ENCODE peak calls at places on chromosomes 16 and 17, in nine cellular contexts. K is lower leg skin, R is brain microvascular endothelial cell, S is IMR-90, G is cardiac muscle cell, F is fibroblast of the aortic adventitia, H is heart right ventricle, V is progenitor cell of endocrine pancreas, M is dorsolateral prefrontal cortex. Q is an unnamed sample.

GRCh38 chr17:70060415-70060814 is 14.6 kb upstream of the KCNJ16 start:
- DNase-seq in K (no peak), R (no peak), S (peak; percentile 45), G (no peak), F (peak; percentile 75), H (no peak), V (no peak), M (no peak), Q (no peak)

GRCh38 chr17:30290696-30291570 is 811 bp downstream of the BLMH start:
- DNase-seq in K (no peak), R (peak; percentile 20), S (peak; percentile 21), G (peak; percentile 58), F (peak; percentile 28), H (peak; percentile 28), V (peak; percentile 23), M (no peak), Q (no peak)

GRCh38 chr17:78179372-78179771 is 7.5 kb downstream of the TK1 start:
- DNase-seq in K (no peak), R (peak; percentile 64), S (peak; percentile 74), G (no peak), F (no peak), H (no peak), V (no peak), M (no peak), Q (no peak)

GRCh38 chr17:81058263-81058871 is 23.4 kb downstream of the BAIAP2 start:
- DNase-seq in K (no peak), R (no peak), S (no peak), G (no peak), F (no peak), H (no peak), V (no peak), M (no peak), Q (no peak)

GRCh38 chr17:50664788-50665458 is 30.2 kb downstream of the ABCC3 start:
- DNase-seq in K (no peak), R (no peak), S (no peak), G (no peak), F (no peak), H (no peak), V (no peak), M (no peak), Q (no peak)

GRCh38 chr16:1194665-1195392 is 30.2 kb downstream of the TPSG1 start:
- DNase-seq in K (no peak), R (no peak), S (no peak), G (peak; percentile 45), F (no peak), H (no peak), V (peak; percentile 38), M (no peak), Q (no peak)

GRCh38 chr16:890217-890616 is 80.6 kb downstream of the LMF1 start:
- DNase-seq in K (no peak), R (no peak), S (no peak), G (no peak), F (no peak), H (peak; percentile 54), V (no peak), M (no peak), Q (no peak)

GRCh38 chr17:78933959-78934568 is 8.9 kb upstream of the TIMP2 start:
- DNase-seq in K (peak; percentile 92), R (peak; percentile 98), S (peak; percentile 100), G (peak; percentile 46), F (peak; percentile 99), H (peak; percentile 92), V (peak; percentile 42), M (peak; percentile 79), Q (peak; percentile 98)

GRCh38 chr16:11090947-11091785 is 146.8 kb downstream of the CLEC16A start:
- DNase-seq in K (no peak), R (no peak), S (no peak), G (no peak), F (no peak), H (no peak), V (no peak), M (peak; percentile 36), Q (no peak)

GRCh38 chr17:7038025-7038862 is 2.4 kb downstream of the SLC16A13 start:
- DNase-seq in K (no peak), R (no peak), S (no peak), G (no peak), F (no peak), H (no peak), V (no peak), M (no peak), Q (no peak)

GRCh38 chr17:7034955-7035590 is 742 bp upstream of the SLC16A13 start:
- DNase-seq in K (no peak), R (no peak), S (no peak), G (no peak), F (no peak), H (no peak), V (no peak), M (no peak), Q (no peak)

DNA sequence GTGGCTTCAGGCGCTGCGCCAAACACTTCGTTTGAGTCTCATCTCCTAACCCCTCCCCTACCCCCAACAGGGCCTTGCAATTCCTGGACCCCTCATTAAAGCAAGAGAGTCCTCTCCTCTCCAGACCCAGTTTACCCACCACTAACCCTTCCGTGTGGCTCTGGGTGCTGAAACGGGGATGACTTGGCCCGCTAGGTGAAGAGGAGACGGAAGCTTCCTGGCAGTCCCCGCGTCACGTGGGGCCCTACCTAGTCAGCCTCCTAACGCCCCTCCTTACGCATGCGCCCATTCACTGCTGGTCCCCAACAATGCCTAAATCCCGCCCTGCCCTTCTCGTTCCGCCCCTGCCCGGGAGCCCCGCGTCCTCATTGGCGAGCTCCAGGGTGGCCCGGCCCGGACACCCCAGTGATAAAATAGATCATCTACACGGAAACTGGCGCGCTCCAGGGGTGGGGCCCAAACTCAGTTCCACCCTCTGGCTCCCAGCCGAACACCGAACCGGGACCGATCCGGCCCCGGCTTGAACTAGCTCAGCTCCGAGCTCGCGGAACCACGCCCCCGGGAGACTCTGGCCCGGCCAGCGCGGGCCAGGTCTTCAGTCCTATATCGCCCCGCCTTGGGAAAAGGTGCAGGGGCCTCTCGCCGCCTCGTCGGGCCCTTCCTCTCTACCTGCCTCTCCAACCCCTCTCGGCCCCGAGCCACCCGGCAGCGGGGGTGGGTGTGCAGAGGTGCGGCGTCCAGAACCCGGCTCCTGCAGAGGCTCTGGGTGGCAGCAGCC is at the start of gene SLC16A13:
- DNase-seq in K (peak; percentile 97), R (peak; percentile 94), S (peak; percentile 94), G (peak; percentile 97), F (peak; percentile 95), H (peak; percentile 93), V (peak; percentile 84), M (peak; percentile 91), Q (peak; percentile 95)
- TF ChIP-seq CTCF in K (no peak), R (peak; percentile 1), S (no peak), G (no peak), F (no peak), H (no peak), V (no peak), M (no peak), Q (no peak)

DNA sequence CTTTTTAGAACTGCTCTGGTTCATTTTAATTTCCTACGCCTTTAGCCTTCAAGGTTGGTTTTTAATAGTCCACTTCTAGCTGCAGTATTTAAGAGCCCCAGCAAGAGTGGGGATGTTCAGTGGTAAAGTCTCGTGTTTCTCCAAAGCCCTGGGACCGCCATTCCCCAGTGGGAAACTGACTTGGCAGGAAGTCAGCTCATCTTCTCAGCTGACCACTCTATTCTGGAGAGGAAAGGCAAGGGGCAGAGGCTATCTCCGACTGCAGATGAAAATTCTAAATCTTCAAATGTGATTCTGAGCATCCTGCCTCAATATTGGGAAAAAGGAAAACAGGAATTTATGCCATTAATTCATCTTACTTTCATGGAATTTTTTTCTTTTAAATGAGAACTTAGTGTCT is 35.5 kb downstream of the HS3ST3B1 start:
- DNase-seq in K (no peak), R (no peak), S (no peak), G (no peak), F (no peak), H (no peak), V (no peak), M (no peak), Q (no peak)
- TF ChIP-seq CTCF in K (no peak), R (no peak), S (no peak), G (no peak), F (no peak), H (no peak), V (no peak), M (no peak), Q (no peak)

GRCh38 chr17:34673995-34674900 is 94.9 kb downstream of the TMEM132E start:
- DNase-seq in K (no peak), R (no peak), S (no peak), G (no peak), F (no peak), H (no peak), V (no peak), M (no peak), Q (peak; percentile 23)

GRCh38 chr17:34671191-34671590 is 91.8 kb downstream of the TMEM132E start:
- DNase-seq in K (no peak), R (no peak), S (no peak), G (no peak), F (no peak), H (no peak), V (no peak), M (no peak), Q (no peak)

GRCh38 chr17:34670618-34671017 is 91.2 kb downstream of the TMEM132E start:
- DNase-seq in K (no peak), R (no peak), S (no peak), G (no peak), F (no peak), H (no peak), V (no peak), M (no peak), Q (no peak)

GRCh38 chr17:34673516-34673915 is 94.1 kb downstream of the TMEM132E start:
- DNase-seq in K (no peak), R (no peak), S (no peak), G (no peak), F (no peak), H (no peak), V (no peak), M (no peak), Q (peak; percentile 21)

DNA sequence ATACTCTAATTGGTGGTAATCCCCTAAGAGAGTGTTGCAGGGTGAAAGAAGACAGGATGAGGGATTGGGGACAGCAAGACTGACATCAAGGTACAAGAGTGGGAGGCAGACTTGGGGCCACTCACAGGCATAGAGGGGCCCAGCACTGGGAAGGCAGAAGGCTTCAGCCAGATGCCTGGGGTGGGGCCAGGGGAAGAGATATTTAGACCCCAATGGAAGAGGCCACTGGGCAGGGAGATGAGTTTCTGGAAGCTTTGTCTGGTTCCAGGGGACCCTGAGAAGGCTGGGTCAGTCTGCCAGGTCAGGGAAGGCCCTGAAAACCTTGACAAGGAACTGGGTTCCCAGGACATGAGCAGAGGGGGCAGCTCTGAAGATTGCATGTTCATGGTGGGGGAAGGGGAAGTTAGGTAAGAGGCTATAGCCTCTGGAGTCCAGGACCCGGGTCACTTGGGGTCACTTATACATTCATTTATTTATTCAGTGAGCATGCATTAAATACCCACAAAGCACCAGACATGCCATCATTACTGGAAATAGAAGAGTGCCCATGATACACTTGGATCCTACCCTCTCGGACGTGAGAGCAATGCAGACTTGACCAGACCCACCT is 92.9 kb downstream of the TMEM132E start:
- DNase-seq in K (no peak), R (no peak), S (no peak), G (no peak), F (no peak), H (no peak), V (peak; percentile 2), M (no peak), Q (peak; percentile 42)
- TF ChIP-seq CTCF in K (no peak), R (no peak), S (no peak), G (no peak), F (no peak), H (no peak), V (no peak), M (no peak), Q (no peak)

DNA sequence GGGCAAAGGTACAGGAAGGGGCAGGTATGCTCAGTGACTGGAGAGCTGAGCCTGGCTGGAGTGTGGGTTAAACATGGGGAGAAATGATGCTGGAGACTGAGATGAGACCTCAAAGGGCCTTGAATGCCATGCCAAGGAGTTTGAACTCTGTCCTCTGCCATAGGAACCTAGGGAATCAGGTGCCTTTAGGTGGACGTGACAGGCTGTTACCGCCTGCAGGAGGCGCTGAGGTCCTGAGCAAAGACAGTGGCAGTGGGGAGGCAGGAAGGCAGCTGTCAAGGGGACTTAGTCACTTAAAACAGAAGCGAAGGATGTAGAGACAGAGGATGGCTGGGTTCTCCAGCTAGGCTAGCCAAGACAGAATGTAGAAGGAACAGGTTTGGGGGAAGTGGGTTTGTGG is 9.1 kb downstream of the PSMB3 start:
- DNase-seq in K (no peak), R (peak; percentile 27), S (peak; percentile 32), G (peak; percentile 35), F (no peak), H (no peak), V (no peak), M (no peak), Q (no peak)
- TF ChIP-seq CTCF in K (no peak), R (peak; percentile 73), S (peak; percentile 40), G (peak; percentile 36), F (peak; percentile 21), H (no peak), V (peak; percentile 39), M (no peak), Q (no peak)

Q was measured in right atrium auricular region.